ENCODE peak calls at places on chromosomes 6 and 20, in six cellular contexts. X is A549; N is stimulated activated CD8-positive, alpha-beta memory T cell treated with anti-CD3 and anti-CD28 coated beads, Interleukin-4, amount 100 ng/mL, for 24 hours; S is A172; P is T-cell; F is occipital lobe. J is an unnamed sample.

GRCh38 chr20:41425180-41425884 is 58.7 kb upstream of the EMILIN3 start:
- DNase-seq in P (no peak), F (no peak), X (no peak), N (no peak), S (peak), J (no peak)

GRCh38 chr20:60049601-60050000 is 91.4 kb downstream of the CDH26 start:
- DNase-seq in S (peak), X (no peak), F (no peak), P (no peak), N (no peak), J (peak)

GRCh38 chr6:19691465-19692167 is 145.6 kb upstream of the ID4 start:
- DNase-seq in N (no peak), X (no peak), F (peak), S (no peak), P (no peak), J (no peak)

GRCh38 chr6:73942581-73942980 is 246.6 kb downstream of the CD109 start:
- DNase-seq in F (no peak), X (no peak), N (no peak), P (no peak), S (peak), J (peak)

GRCh38 chr6:168131464-168132415 is 52.7 kb upstream of the FRMD1 start:
- DNase-seq in F (no peak), N (no peak), P (no peak), S (no peak), X (no peak), J (no peak)

GRCh38 chr6:142854589-142855488 is 90.1 kb downstream of the HIVEP2 start:
- DNase-seq in F (no peak), S (no peak), N (no peak), X (no peak), P (no peak), J (no peak)

GRCh38 chr20:55273149-55273548 is 732.2 kb downstream of the CBLN4 start:
- DNase-seq in S (no peak), P (no peak), F (no peak), N (no peak), X (no peak), J (no peak)

GRCh38 chr20:12207875-12208274 is 290.2 kb downstream of the BTBD3 start:
- DNase-seq in S (peak), F (no peak), P (no peak), N (no peak), X (peak), J (no peak)

GRCh38 chr6:125393449-125393858 is 91.7 kb upstream of the HDDC2 start:
- DNase-seq in S (no peak), P (no peak), N (no peak), X (no peak), F (no peak), J (no peak)

GRCh38 chr6:116518621-116519020 is 7.2 kb downstream of the CALHM5 start:
- DNase-seq in S (no peak), F (no peak), X (no peak), N (no peak), P (no peak), J (no peak)

GRCh38 chr6:111559193-111560097 is 46.2 kb downstream of the TRAF3IP2 start:
- DNase-seq in N (no peak), S (no peak), P (no peak), F (no peak), X (no peak), J (no peak)

GRCh38 chr6:14200047-14200446 is 82.5 kb downstream of the CD83 start:
- DNase-seq in F (no peak), S (peak), N (no peak), X (no peak), P (no peak), J (no peak)

GRCh38 chr6:14876778-14877613 is 368.9 kb upstream of the JARID2 start:
- DNase-seq in N (no peak), X (no peak), S (peak), F (no peak), P (no peak), J (no peak)

GRCh38 chr20:55095745-55096450 is 620.5 kb downstream of the DOK5 start:
- DNase-seq in X (no peak), P (no peak), F (no peak), S (peak), N (no peak), J (no peak)

GRCh38 chr20:35854697-35855434 is 83.1 kb downstream of the PHF20 start:
- DNase-seq in X (no peak), P (no peak), N (no peak), S (no peak), F (no peak), J (no peak)

GRCh38 chr20:8454137-8454712 is 322.2 kb downstream of the PLCB1 start:
- DNase-seq in P (no peak), X (peak), F (peak), S (peak), N (no peak), J (no peak)

GRCh38 chr6:109523478-109523877 is 40.5 kb upstream of the ZBTB24 start:
- DNase-seq in F (no peak), X (no peak), N (no peak), P (no peak), S (no peak), J (no peak)

GRCh38 chr6:137175157-137175889 is 1.9 kb upstream of the IL22RA2 start:
- DNase-seq in X (no peak), F (no peak), P (no peak), N (no peak), S (no peak), J (no peak)

GRCh38 chr20:58546756-58547526 is 31.7 kb upstream of the APCDD1L start:
- DNase-seq in P (no peak), S (no peak), X (no peak), F (no peak), N (no peak), J (no peak)

GRCh38 chr20:16974855-16975162 is 226.7 kb downstream of the OTOR start:
- DNase-seq in X (no peak), N (no peak), F (no peak), P (no peak), S (no peak), J (no peak)

GRCh38 chr6:35468980-35469710 is 944 bp downstream of the RPL10A start:
- DNase-seq in F (no peak), S (no peak), X (no peak), N (no peak), P (no peak), J (no peak)

GRCh38 chr20:59743308-59743707 is 139.0 kb downstream of the PHACTR3 start:
- DNase-seq in P (no peak), N (no peak), X (no peak), F (no peak), S (no peak), J (no peak)

GRCh38 chr6:163782436-163783003 is 368.0 kb downstream of the QKI start:
- DNase-seq in P (no peak), F (no peak), X (no peak), S (no peak), N (no peak), J (no peak)

GRCh38 chr6:100455230-100456124 is 9.2 kb downstream of the SIM1 start:
- DNase-seq in F (no peak), X (no peak), N (no peak), S (no peak), P (no peak), J (no peak)

GRCh38 chr20:12966468-12967085 is 42.2 kb upstream of the SPTLC3 start:
- DNase-seq in N (no peak), X (no peak), F (no peak), S (peak), P (no peak), J (no peak)

GRCh38 chr6:73923899-73924485 is 228.0 kb downstream of the CD109 start:
- DNase-seq in N (no peak), X (no peak), S (no peak), F (no peak), P (no peak), J (no peak)

GRCh38 chr6:156828280-156828703 is 51.1 kb downstream of the ARID1B start:
- DNase-seq in N (no peak), S (peak), P (no peak), X (peak), F (no peak), J (peak)

GRCh38 chr6:19697744-19698290 is 139.4 kb upstream of the ID4 start:
- DNase-seq in F (no peak), P (no peak), N (no peak), S (peak), X (no peak), J (no peak)

GRCh38 chr6:148559848-148560433 is 186.9 kb upstream of the UST start:
- DNase-seq in X (peak), N (peak), S (peak), F (peak), P (peak), J (no peak)

GRCh38 chr20:45611054-45611453 is 18.5 kb upstream of the WFDC10A start:
- DNase-seq in N (peak), P (no peak), S (peak), X (no peak), F (no peak), J (peak)